ENCODE peak calls at places on chromosomes 2 and 18, in ten cellular contexts. S is endothelial cell of umbilical vein, P is SK-N-SH, J is vagina, U is HCT116, W is H1, M is GM23338, R is GM12878, B is stomach, N is spleen. D is an unnamed sample.

GRCh38 chr2:158664987-158665386 is 130.1 kb upstream of the DAPL1 start:
- DNase-seq in S (no peak), P (no peak), J (no peak), U (no peak), W (no peak), M (no peak), R (no peak), B (no peak), N (no peak), D (no peak)

GRCh38 chr18:79506191-79507075 is 110.7 kb downstream of the NFATC1 start:
- DNase-seq in S (no peak), P (no peak), J (no peak), U (no peak), W (no peak), M (no peak), R (no peak), B (no peak), N (peak; percentile 83), D (no peak)

GRCh38 chr2:240383099-240383758 is 52.2 kb upstream of the GPC1 start:
- DNase-seq in S (no peak), P (no peak), J (no peak), U (no peak), W (no peak), M (no peak), R (no peak), B (no peak), N (no peak), D (no peak)

GRCh38 chr2:239165206-239165831 is 235.5 kb downstream of the HDAC4 start:
- DNase-seq in S (no peak), P (no peak), J (no peak), U (no peak), W (no peak), M (no peak), R (no peak), B (no peak), N (peak; percentile 51), D (no peak)

GRCh38 chr2:40317047-40317446 is 134.8 kb downstream of the SLC8A1 start:
- DNase-seq in S (peak; percentile 14), P (no peak), J (no peak), U (no peak), W (no peak), M (no peak), R (no peak), B (no peak), N (no peak), D (no peak)

GRCh38 chr2:109285244-109285651 is 156.2 kb downstream of the SH3RF3 start:
- DNase-seq in S (no peak), P (no peak), J (no peak), U (no peak), W (no peak), M (no peak), R (no peak), B (no peak), N (peak; percentile 49), D (no peak)

GRCh38 chr2:206045251-206045650 is 40.7 kb downstream of the INO80D start:
- DNase-seq in S (no peak), P (no peak), J (no peak), U (no peak), W (no peak), M (no peak), R (no peak), B (no peak), N (no peak), D (no peak)

GRCh38 chr2:1979569-1979968 is 235.3 kb upstream of the PXDN start:
- DNase-seq in S (no peak), P (peak; percentile 50), J (no peak), U (no peak), W (peak; percentile 36), M (no peak), R (no peak), B (no peak), N (no peak), D (no peak)

GRCh38 chr2:33047939-33048338 is 101.2 kb downstream of the LTBP1 start:
- DNase-seq in S (no peak), P (no peak), J (no peak), U (no peak), W (no peak), M (peak; percentile 36), R (no peak), B (no peak), N (no peak), D (no peak)

GRCh38 chr2:74816540-74817331 is 17.2 kb upstream of the HK2 start:
- DNase-seq in S (no peak), P (peak; percentile 61), J (no peak), U (no peak), W (peak; percentile 26), M (no peak), R (no peak), B (no peak), N (no peak), D (no peak)

GRCh38 chr2:241854342-241855244 is 4.1 kb downstream of the PDCD1 start:
- DNase-seq in S (no peak), P (peak; percentile 62), J (no peak), U (no peak), W (no peak), M (no peak), R (no peak), B (no peak), N (peak; percentile 69), D (peak; percentile 43)

DNA sequence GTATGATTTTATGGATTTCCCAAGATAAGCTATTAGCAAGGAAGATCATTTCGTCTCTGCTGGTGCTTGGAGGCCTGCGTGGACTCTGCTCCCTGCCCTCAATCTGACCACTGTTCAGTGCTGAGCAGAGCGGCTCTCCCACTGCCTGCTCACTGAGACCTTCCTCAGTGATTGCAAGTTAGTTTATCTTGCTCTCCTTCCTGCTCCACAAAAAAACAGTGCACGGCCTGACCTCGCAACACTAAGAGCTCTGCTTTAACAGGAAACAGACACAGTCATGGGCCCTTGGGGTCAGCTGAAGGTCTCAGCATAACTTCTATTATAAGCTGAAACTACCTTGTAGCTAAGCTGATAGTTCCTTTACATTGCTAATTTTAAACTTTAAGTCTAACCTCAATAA is 53.1 kb downstream of the PRELID3A start:
- DNase-seq in S (peak; percentile 94), P (peak; percentile 32), J (no peak), U (no peak), W (no peak), M (no peak), R (no peak), B (no peak), N (peak; percentile 77), D (no peak)
- H3K27me3 ChIP-seq in S (no peaks in the 10 kb centered on the region), P (no peaks in the 10 kb centered on the region), J (no peaks in the 10 kb centered on the region), U (no peaks in the 10 kb centered on the region), W (no peaks in the 10 kb centered on the region), M (no peaks in the 10 kb centered on the region), R (no peaks in the 10 kb centered on the region), B (no peaks in the 10 kb centered on the region), N (no peaks in the 10 kb centered on the region), D (no peaks in the 10 kb centered on the region)

GRCh38 chr18:35953688-35954087 is 18.8 kb upstream of the RMP24 start:
- DNase-seq in S (no peak), P (no peak), J (no peak), U (no peak), W (no peak), M (no peak), R (no peak), B (no peak), N (no peak), D (no peak)

GRCh38 chr18:35950628-35950982 is 21.9 kb upstream of the RMP24 start:
- DNase-seq in S (no peak), P (no peak), J (no peak), U (no peak), W (no peak), M (no peak), R (no peak), B (no peak), N (no peak), D (no peak)

GRCh38 chr18:35956226-35956625 is 16.3 kb upstream of the RMP24 start:
- DNase-seq in S (no peak), P (no peak), J (no peak), U (no peak), W (no peak), M (no peak), R (no peak), B (no peak), N (no peak), D (no peak)
- TF ChIP-seq POLR2AphosphoS5 in S (no peak), P (no peak), J (no peak), U (no peak), W (no peak), M (no peak), R (no peak), B (no peak), N (no peak), D (no peak)

DNA sequence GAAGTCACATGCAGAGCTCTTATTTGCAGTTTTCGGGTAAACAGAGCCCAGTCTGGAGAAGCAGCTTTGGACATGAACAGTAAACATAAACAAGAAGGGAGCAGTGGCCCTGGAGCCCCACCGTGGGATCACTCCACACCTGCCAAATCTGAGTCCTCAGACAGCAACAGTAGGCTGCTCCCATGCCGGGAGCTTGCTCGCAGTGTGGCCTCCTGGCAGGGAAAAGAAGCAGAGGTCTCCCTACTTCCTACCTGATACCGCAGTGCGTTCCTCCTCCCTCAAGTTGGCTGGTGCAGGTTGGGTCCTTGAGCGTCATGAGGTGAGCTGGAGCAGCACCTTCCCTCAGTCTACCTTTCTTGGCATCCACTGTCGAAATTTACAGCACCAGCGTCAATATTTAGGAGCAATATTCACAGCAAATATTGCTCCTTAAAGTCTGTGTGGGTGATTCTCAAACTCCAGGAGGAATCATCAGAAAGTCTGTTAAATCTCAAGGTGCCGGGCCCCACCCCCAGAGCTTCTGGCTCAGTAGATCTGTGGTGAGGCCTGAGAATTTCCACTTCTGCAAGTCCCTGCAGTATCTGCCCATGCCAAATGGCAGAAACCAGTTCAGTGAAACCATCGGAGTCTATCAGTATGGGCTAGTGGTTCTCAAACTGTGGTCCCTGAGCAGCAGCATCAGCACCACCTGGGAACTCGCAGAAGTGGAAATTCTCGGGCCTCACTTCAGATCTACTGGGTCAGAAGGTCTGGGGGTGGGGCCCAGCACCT is 202.7 kb downstream of the SLC4A3 start:
- DNase-seq in S (no peak), P (no peak), J (peak; percentile 25), U (no peak), W (no peak), M (no peak), R (no peak), B (no peak), N (no peak), D (no peak)
- H3K27ac ChIP-seq in S (no peak overlapping the region), P (no peak overlapping the region), J (no peak overlapping the region), U (no peak overlapping the region), W (no peak overlapping the region), M (no peak overlapping the region), R (no peak overlapping the region), B (no peak overlapping the region), N (no peak overlapping the region), D (no peak overlapping the region)

DNA sequence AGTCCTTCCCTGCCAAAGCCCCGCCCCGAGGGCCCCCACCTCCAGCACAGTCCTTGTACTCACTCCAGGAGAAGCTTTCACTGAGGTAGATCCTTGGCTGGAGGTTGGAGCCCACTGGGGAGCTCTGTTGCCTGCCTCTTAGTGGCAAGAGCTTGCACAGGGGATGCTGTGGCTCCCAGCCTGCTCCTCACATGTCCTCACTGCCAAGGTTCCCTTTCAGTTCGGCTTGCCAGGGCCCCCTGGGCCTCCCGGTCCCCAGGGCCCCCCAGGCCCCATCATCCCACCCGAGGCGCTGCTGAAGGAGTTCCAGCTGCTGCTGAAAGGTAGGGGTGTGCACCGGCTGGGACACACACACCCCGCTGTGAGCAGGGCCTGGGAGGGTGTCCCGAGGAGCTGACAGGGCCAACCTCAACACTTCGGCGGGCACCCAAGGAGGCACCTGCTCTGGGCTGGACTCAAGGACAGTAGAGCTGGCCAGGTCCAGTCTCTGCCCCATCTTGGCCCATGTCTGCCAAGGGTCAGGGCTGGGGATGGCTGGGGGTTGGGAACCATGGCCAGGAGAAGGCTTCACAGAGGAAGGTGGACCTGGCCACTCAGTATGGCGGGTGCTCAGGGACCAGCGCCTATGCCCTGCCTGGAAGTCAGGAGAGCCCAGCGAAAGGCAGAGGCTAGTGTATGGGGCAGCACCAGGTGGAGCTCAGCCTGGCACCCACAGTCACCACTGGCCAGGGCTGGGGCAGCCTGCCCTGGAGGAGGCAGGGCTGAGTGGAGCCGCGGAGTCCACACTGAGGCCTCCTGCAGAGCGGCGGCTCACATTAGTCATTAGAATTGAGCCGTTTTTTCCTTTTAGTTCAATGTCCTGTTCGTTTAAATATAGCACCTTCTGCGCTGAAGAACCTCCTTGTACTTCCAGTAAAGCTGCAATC is 4.0 kb downstream of the ERFE start:
- DNase-seq in S (no peak), P (peak; percentile 38), J (no peak), U (no peak), W (peak; percentile 50), M (no peak), R (no peak), B (no peak), N (peak; percentile 71), D (no peak)
- H3K27me3 ChIP-seq in S (peaks cover 13% of the 10 kb centered on the region), P (no peaks in the 10 kb centered on the region), J (no peaks in the 10 kb centered on the region), U (no peaks in the 10 kb centered on the region), W (peaks cover 54% of the 10 kb centered on the region), M (peaks cover 49% of the 10 kb centered on the region), R (peaks cover 12% of the 10 kb centered on the region), B (peaks cover 5% of the 10 kb centered on the region), N (peaks cover 34% of the 10 kb centered on the region), D (peaks cover 25% of the 10 kb centered on the region)

D was measured in breast epithelium.